ENCODE peak calls at places on chromosomes 12 and 14, in six cellular contexts. X is NCI-H460; S is dorsolateral prefrontal cortex; T is stimulated activated CD8-positive, alpha-beta memory T cell treated with anti-CD3 and anti-CD28 coated beads, Interleukin-12 subunit alpha, Interleukin-12 subunit beta, amount 100 ng/mL, for 4 hours; K is RCC 7860; I is stimulated activated CD4-positive, alpha-beta T cell treated with anti-CD3 and anti-CD28 coated beads, Interleukin-15, amount 100 ng/mL, for 1 hour. W is an unnamed sample.

GRCh38 chr12:67068773-67069450 is 200.2 kb upstream of the CAND1 start:
- DNase-seq in K (no peak), S (no peak), X (peak), I (peak), T (peak), W (peak)

GRCh38 chr12:100141666-100141997 is 1.0 kb downstream of the BLTP3B start:
- DNase-seq in X (peak), I (no peak), T (no peak), K (peak), S (no peak), W (no peak)

GRCh38 chr12:31234955-31235867 is 90.7 kb downstream of the SINHCAF start:
- DNase-seq in S (no peak), I (no peak), X (peak), T (no peak), K (no peak), W (no peak)

GRCh38 chr14:63544641-63545234 is 1.6 kb upstream of the PPP2R5E start:
- DNase-seq in T (no peak), X (no peak), I (no peak), S (no peak), K (no peak), W (no peak)

GRCh38 chr14:100528962-100529560 is 58.2 kb downstream of the BEGAIN start:
- DNase-seq in S (peak), K (no peak), I (no peak), X (no peak), T (no peak), W (no peak)

GRCh38 chr12:40801861-40802260 is 109.6 kb downstream of the CNTN1 start:
- DNase-seq in S (no peak), I (no peak), T (no peak), K (no peak), X (no peak), W (no peak)

GRCh38 chr12:114669501-114670256 is 14.3 kb downstream of the TBX3 start:
- DNase-seq in T (no peak), S (no peak), K (no peak), I (no peak), X (no peak), W (no peak)

GRCh38 chr12:99130808-99131538 is 485.9 kb downstream of the APAF1 start:
- DNase-seq in T (no peak), K (no peak), S (no peak), X (no peak), I (no peak), W (no peak)

GRCh38 chr14:96037891-96038557 is 1.1 kb upstream of the C14orf132 start:
- DNase-seq in S (no peak), K (no peak), T (no peak), X (no peak), I (no peak), W (no peak)

GRCh38 chr14:55448146-55448614 is 7.8 kb upstream of the TBPL2 start:
- DNase-seq in I (no peak), T (no peak), K (peak), S (no peak), X (peak), W (no peak)

GRCh38 chr14:58752782-58753181 is 115.0 kb downstream of the DACT1 start:
- DNase-seq in X (no peak), I (no peak), S (no peak), K (no peak), T (no peak), W (no peak)

GRCh38 chr12:101619868-101620761 is 25.3 kb downstream of the MYBPC1 start:
- DNase-seq in I (no peak), S (no peak), T (no peak), K (no peak), X (no peak), W (no peak)

GRCh38 chr12:16555630-16556029 is 50.3 kb downstream of the LMO3 start:
- DNase-seq in K (no peak), S (no peak), I (no peak), T (no peak), X (no peak), W (no peak)

GRCh38 chr12:95146767-95147166 is 70.5 kb downstream of the FGD6 start:
- DNase-seq in I (no peak), T (no peak), X (no peak), S (no peak), K (no peak), W (no peak)

GRCh38 chr12:22333186-22333745 is 1.2 kb downstream of the ST8SIA1 start:
- DNase-seq in K (no peak), T (no peak), X (no peak), S (no peak), I (no peak), W (no peak)

GRCh38 chr14:39318574-39318973 is 84.9 kb downstream of the MIA2 start:
- DNase-seq in T (no peak), S (no peak), I (no peak), X (no peak), K (no peak), W (no peak)

GRCh38 chr14:65972346-65972745 is 513.8 kb upstream of the CCDC196 start:
- DNase-seq in I (no peak), X (no peak), S (no peak), T (no peak), K (no peak), W (no peak)

GRCh38 chr12:105492591-105492990 is 162.1 kb downstream of the C12orf75 start:
- DNase-seq in I (no peak), X (no peak), T (no peak), S (no peak), K (no peak), W (no peak)

GRCh38 chr12:22396253-22396652 is 61.7 kb upstream of the ST8SIA1 start:
- DNase-seq in S (no peak), X (no peak), T (no peak), I (no peak), K (no peak), W (peak)

GRCh38 chr12:130127527-130127908 is 34.7 kb upstream of the FZD10 start:
- DNase-seq in X (no peak), I (no peak), K (no peak), T (no peak), S (no peak), W (no peak)

GRCh38 chr12:49892084-49892731 is 11.5 kb downstream of the FAIM2 start:
- DNase-seq in I (no peak), X (no peak), T (no peak), K (no peak), S (no peak), W (no peak)

GRCh38 chr12:93419388-93420034 is 22.2 kb downstream of the UBE2N start:
- DNase-seq in K (peak), X (peak), I (no peak), T (no peak), S (no peak), W (no peak)

GRCh38 chr14:74508844-74509428 is 15.4 kb downstream of the ISCA2 start:
- DNase-seq in T (no peak), K (no peak), S (no peak), X (no peak), I (no peak), W (no peak)

GRCh38 chr12:59834659-59835474 is 239.0 kb downstream of the SLC16A7 start:
- DNase-seq in S (no peak), X (peak), I (no peak), T (no peak), K (no peak), W (no peak)

GRCh38 chr12:95208678-95209077 is 8.6 kb downstream of the FGD6 start:
- DNase-seq in K (no peak), S (no peak), I (no peak), T (no peak), X (no peak), W (no peak)

W was measured in effector memory CD4-positive, alpha-beta T cell.